ENCODE peak calls at places on chromosomes 11 and 22, in four cellular contexts. Z, T, M and O are unnamed samples.

GRCh38 chr11:55793321-55793720 is 2.0 kb upstream of the OR5D14 start:
- DNase-seq in Z (no peak), T (no peak), M (no peak), O (no peak)

GRCh38 chr11:65553301-65554001 is 4.7 kb downstream of the LTBP3 start:
- DNase-seq in T (no peak), Z (no peak), M (no peak), O (no peak)

GRCh38 chr11:7421136-7421535 is 64.2 kb upstream of the OLFML1 start:
- DNase-seq in Z (no peak), T (no peak), M (no peak), O (no peak)

GRCh38 chr22:21991309-21991596 is 8.7 kb upstream of the TOP3B start:
- DNase-seq in Z (no peak), M (no peak), T (no peak), O (peak)

GRCh38 chr11:107044503-107044902 is 26.2 kb upstream of the GUCY1A2 start:
- DNase-seq in T (no peak), Z (no peak), M (no peak), O (no peak)

GRCh38 chr11:74278721-74279148 is 32.7 kb downstream of the P4HA3 start:
- DNase-seq in M (peak), T (peak), Z (no peak), O (no peak)

GRCh38 chr22:46043816-46044717 is 67.1 kb upstream of the WNT7B start:
- DNase-seq in Z (peak), T (no peak), M (peak), O (peak)

GRCh38 chr11:71504526-71504925 is 22.5 kb upstream of the KRTAP5-7 start:
- DNase-seq in Z (no peak), M (no peak), T (no peak), O (no peak)

GRCh38 chr11:2207212-2207611 is 35.6 kb upstream of the TH start:
- DNase-seq in T (no peak), M (peak), Z (no peak), O (peak)

GRCh38 chr11:77471520-77472234 is 2.2 kb downstream of the PAK1 start:
- DNase-seq in T (no peak), Z (peak), M (no peak), O (no peak)

GRCh38 chr11:15123849-15124248 is 9.1 kb downstream of the INSC start:
- DNase-seq in T (peak), Z (no peak), M (no peak), O (no peak)

GRCh38 chr22:45612451-45612901 is 59.2 kb upstream of the ATXN10 start:
- DNase-seq in Z (peak), T (peak), M (peak), O (peak)

GRCh38 chr11:8671242-8671641 is 11.2 kb downstream of the TRIM66 start:
- DNase-seq in Z (no peak), M (peak), T (peak), O (no peak)

GRCh38 chr11:843818-844692 is 1.4 kb downstream of the TSPAN4 start:
- DNase-seq in Z (peak), T (peak), M (peak), O (peak)

GRCh38 chr11:131579932-131580387 is 209.5 kb downstream of the NTM start:
- DNase-seq in Z (no peak), T (peak), M (no peak), O (no peak)

GRCh38 chr11:41457216-41458014 is 2.0 kb downstream of the LRRC4C start:
- DNase-seq in M (no peak), T (no peak), Z (no peak), O (peak)

DNA sequence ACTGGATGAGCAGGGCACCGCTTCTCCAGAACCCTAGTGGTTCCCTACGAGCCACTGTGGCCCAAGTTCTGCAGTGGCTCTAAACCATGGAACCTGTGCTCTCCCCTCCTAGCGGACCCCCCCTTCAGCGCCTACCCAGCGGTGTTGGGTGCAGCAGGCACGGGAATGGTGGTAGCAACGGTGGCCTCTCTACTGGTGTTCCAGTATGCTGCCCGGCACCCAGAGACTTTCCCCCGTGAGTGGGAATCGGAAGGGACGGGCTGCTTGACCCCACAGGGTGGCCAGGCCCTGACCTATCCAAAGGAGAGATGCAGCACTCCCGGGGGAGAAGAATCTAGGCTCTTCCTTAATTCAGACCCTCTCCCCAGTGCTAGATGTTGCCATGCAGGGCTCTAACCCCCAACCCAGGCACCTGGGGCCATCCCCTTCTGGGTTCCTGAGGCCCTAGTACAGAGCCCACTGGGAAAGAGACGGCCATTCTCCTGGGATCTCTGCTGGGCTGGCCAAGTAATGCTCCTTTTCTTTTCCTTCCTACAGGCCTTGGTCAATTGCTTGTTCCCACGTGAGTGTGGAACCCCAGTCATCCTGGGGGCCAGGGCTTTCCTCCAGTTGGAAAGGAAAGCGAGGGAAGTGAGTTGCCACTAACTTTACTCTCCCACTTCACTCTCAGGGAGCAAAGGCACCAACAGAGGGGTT is 9.2 kb downstream of the VSIG10L2 start:
- DNase-seq in Z (no peak), M (no peak), T (no peak), O (no peak)
- TF ChIP-seq POLR2A in Z (no peak), M (no peak), T (no peak), O (no peak)

DNA sequence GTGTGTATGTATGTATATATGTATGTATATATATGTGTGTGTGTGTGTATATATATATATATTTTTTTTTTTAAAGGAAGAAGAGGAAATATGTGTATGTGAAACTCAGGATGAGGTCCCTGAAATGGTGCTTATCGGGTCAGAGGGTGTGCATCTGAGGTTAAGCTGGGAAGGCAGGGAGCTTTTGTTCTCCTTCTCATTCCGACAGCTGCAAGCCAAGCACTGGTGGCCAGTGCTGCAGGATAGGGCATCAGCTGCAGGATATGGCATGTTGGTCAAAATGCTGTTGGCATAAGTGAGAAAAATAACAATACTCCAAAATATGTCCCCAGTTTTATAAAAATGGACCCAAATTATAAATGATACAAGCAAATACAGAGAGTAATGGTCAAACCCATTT is 7.4 kb downstream of the SNRPD3 start:
- DNase-seq in T (no peak), Z (no peak), M (no peak), O (no peak)
- TF ChIP-seq POLR2A in T (no peak), Z (no peak), M (no peak), O (no peak)

DNA sequence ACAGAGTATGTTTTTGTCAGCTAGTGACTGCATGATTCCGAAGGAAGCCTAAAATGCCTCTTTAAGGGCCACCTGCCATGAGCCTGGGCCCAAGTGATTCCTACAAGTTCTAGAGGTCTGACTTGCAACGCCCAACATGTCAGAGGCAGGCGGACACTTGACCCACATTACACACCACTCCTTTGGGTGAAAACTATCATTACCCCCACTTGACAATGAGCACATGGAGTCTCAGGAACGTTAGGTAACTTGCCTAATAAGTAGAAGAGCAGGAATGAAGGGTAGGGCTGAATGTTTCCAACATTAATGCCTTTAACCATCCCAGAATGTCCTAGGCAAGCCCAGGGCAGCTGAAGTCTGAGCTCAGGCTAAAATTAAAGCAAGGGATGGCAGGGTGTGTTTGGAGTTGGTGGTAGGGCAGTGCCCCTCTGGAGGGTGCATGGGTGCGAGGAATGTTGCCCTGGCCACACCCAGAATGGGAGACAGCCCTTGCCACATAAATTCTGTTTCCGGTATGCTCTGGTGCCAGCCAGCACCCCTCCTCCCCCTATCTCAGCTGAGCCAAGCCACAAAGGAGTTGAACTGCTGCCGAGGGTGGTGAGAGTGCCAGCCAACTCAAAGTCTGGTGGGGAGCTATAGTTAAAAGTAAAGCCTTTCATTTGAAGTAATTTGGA is 2.5 kb downstream of the PLAAT2 start:
- DNase-seq in Z (peak), T (no peak), M (no peak), O (peak)
- TF ChIP-seq POLR2A in Z (no peak), T (no peak), M (no peak), O (peak)

DNA sequence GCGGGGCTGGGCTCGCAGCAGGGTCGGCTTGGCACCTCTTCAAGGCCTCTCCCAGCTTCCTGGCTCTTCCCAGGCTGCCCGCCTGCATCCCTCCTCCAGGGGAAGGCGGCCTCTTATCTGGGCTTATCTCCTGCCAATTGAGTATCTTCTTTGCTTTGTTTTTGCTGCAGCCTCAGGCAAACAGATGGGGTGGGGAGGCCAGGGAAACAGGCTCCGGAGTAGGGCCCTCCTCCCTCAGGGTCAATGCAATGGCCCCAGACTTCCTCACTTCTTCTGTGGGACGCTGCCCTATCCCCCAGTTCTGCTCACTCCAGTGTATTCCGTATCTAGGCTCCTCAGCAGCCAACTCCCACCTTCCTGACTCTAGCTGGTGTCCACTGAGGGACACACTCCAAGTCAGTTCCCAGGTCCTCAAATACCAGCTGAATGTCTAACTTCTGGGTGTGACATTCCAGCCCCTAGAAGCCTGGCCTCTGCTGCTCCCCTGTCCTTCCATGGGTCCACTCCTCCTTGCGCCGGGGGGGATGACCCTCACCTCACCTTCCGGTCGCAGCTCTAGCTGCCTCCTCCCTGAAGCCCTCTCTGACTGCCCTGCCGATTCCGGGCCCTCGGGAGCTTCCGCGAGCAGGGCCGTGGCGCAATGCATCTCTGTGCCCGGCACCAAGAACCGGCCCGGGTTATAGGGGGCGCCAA is 15.6 kb downstream of the BAD start:
- DNase-seq in Z (peak), T (peak), M (peak), O (peak)
- TF ChIP-seq POLR2A in Z (no peak), T (no peak), M (no peak), O (no peak)